ENCODE peak calls at places on chromosomes 13 and 19, in five cellular contexts. One of them, this sample, is unnamed.

GRCh38 chr13:86269511-86269910 is 470.3 kb upstream of the SLITRK6 start:
- DNase-seq in GM06990: no peak
- DNase-seq in PC-3: no peak
- DNase-seq in psoas muscle: no peak
- DNase-seq in dorsolateral prefrontal cortex: no peak
- DNase-seq in this sample: no peak

GRCh38 chr13:51494151-51494550 is 41.3 kb upstream of the INTS6 start:
- DNase-seq in GM06990: no peak
- DNase-seq in PC-3: no peak
- DNase-seq in psoas muscle: no peak
- DNase-seq in dorsolateral prefrontal cortex: no peak
- DNase-seq in this sample: no peak

GRCh38 chr19:52410276-52410675 is 12.6 kb downstream of the ZNF528 start:
- DNase-seq in GM06990: no peak
- DNase-seq in PC-3: no peak
- DNase-seq in psoas muscle: no peak
- DNase-seq in dorsolateral prefrontal cortex: no peak
- DNase-seq in this sample: no peak

GRCh38 chr19:45515081-45515624 is 7.9 kb downstream of the VASP start:
- DNase-seq in GM06990: peak
- DNase-seq in PC-3: no peak
- DNase-seq in psoas muscle: peak
- DNase-seq in dorsolateral prefrontal cortex: no peak
- DNase-seq in this sample: peak

GRCh38 chr13:75687145-75687763 is 51.1 kb downstream of the LMO7 start:
- DNase-seq in GM06990: no peak
- DNase-seq in PC-3: peak
- DNase-seq in psoas muscle: no peak
- DNase-seq in dorsolateral prefrontal cortex: no peak
- DNase-seq in this sample: no peak

GRCh38 chr19:7337380-7338194 is 11.2 kb upstream of the ARHGEF18 start:
- DNase-seq in GM06990: peak
- DNase-seq in PC-3: no peak
- DNase-seq in psoas muscle: no peak
- DNase-seq in dorsolateral prefrontal cortex: no peak
- DNase-seq in this sample: peak

GRCh38 chr19:55626350-55626749 is 2.0 kb upstream of the ZNF784 start:
- DNase-seq in GM06990: no peak
- DNase-seq in PC-3: no peak
- DNase-seq in psoas muscle: no peak
- DNase-seq in dorsolateral prefrontal cortex: no peak
- DNase-seq in this sample: peak

GRCh38 chr13:81874681-81875661 is 1534.0 kb upstream of the SPRY2 start:
- DNase-seq in GM06990: no peak
- DNase-seq in PC-3: peak
- DNase-seq in psoas muscle: no peak
- DNase-seq in dorsolateral prefrontal cortex: no peak
- DNase-seq in this sample: no peak

GRCh38 chr19:20269461-20269860 is 102.4 kb downstream of the ZNF486 start:
- DNase-seq in GM06990: no peak
- DNase-seq in PC-3: no peak
- DNase-seq in psoas muscle: no peak
- DNase-seq in dorsolateral prefrontal cortex: no peak
- DNase-seq in this sample: no peak

GRCh38 chr13:112603641-112604220 is 15.8 kb upstream of the TUBGCP3 start:
- DNase-seq in GM06990: no peak
- DNase-seq in PC-3: peak
- DNase-seq in psoas muscle: no peak
- DNase-seq in dorsolateral prefrontal cortex: no peak
- DNase-seq in this sample: no peak

GRCh38 chr19:12983561-12984142 is 11.6 kb upstream of the NFIX start:
- DNase-seq in GM06990: peak
- DNase-seq in PC-3: peak
- DNase-seq in psoas muscle: peak
- DNase-seq in dorsolateral prefrontal cortex: peak
- DNase-seq in this sample: peak

GRCh38 chr13:101059803-101060202 is 356.5 kb downstream of the NALCN start:
- DNase-seq in GM06990: no peak
- DNase-seq in PC-3: no peak
- DNase-seq in psoas muscle: no peak
- DNase-seq in dorsolateral prefrontal cortex: no peak
- DNase-seq in this sample: no peak

GRCh38 chr19:51366999-51367564 is 894 bp upstream of the ETFB start:
- DNase-seq in GM06990: no peak
- DNase-seq in PC-3: no peak
- DNase-seq in psoas muscle: no peak
- DNase-seq in dorsolateral prefrontal cortex: no peak
- DNase-seq in this sample: peak

GRCh38 chr19:34220472-34221063 is 33.8 kb upstream of the GARRE1 start:
- DNase-seq in GM06990: no peak
- DNase-seq in PC-3: peak
- DNase-seq in psoas muscle: no peak
- DNase-seq in dorsolateral prefrontal cortex: no peak
- DNase-seq in this sample: peak

GRCh38 chr13:32391101-32391620 is 36.8 kb downstream of the N4BP2L1 start:
- DNase-seq in GM06990: no peak
- DNase-seq in PC-3: no peak
- DNase-seq in psoas muscle: no peak
- DNase-seq in dorsolateral prefrontal cortex: no peak
- DNase-seq in this sample: no peak

GRCh38 chr19:46841458-46842083 is 9.1 kb downstream of the AP2S1 start:
- DNase-seq in GM06990: no peak
- DNase-seq in PC-3: peak
- DNase-seq in psoas muscle: peak
- DNase-seq in dorsolateral prefrontal cortex: peak
- DNase-seq in this sample: no peak

GRCh38 chr13:99464441-99464949 is 36.8 kb upstream of the TM9SF2 start:
- DNase-seq in GM06990: no peak
- DNase-seq in PC-3: no peak
- DNase-seq in psoas muscle: no peak
- DNase-seq in dorsolateral prefrontal cortex: no peak
- DNase-seq in this sample: peak

GRCh38 chr13:57825066-57825465 is 193.5 kb downstream of the PCDH17 start:
- DNase-seq in GM06990: no peak
- DNase-seq in PC-3: no peak
- DNase-seq in psoas muscle: no peak
- DNase-seq in dorsolateral prefrontal cortex: no peak
- DNase-seq in this sample: no peak

GRCh38 chr13:77714119-77714755 is 16.8 kb downstream of the SLAIN1 start:
- DNase-seq in GM06990: no peak
- DNase-seq in PC-3: no peak
- DNase-seq in psoas muscle: no peak
- DNase-seq in dorsolateral prefrontal cortex: no peak
- DNase-seq in this sample: peak

GRCh38 chr13:43776680-43777079 is 10.1 kb downstream of the ENOX1 start:
- DNase-seq in GM06990: no peak
- DNase-seq in PC-3: no peak
- DNase-seq in psoas muscle: no peak
- DNase-seq in dorsolateral prefrontal cortex: no peak
- DNase-seq in this sample: no peak

GRCh38 chr19:29384676-29385075 is 141.1 kb upstream of the VSTM2B start:
- DNase-seq in GM06990: no peak
- DNase-seq in PC-3: no peak
- DNase-seq in psoas muscle: no peak
- DNase-seq in dorsolateral prefrontal cortex: peak
- DNase-seq in this sample: no peak

GRCh38 chr13:61466280-61466679 is 50.6 kb upstream of the PCDH20 start:
- DNase-seq in GM06990: no peak
- DNase-seq in PC-3: peak
- DNase-seq in psoas muscle: no peak
- DNase-seq in dorsolateral prefrontal cortex: no peak
- DNase-seq in this sample: no peak

GRCh38 chr13:50529154-50529882 is 314.2 kb downstream of the DLEU7 start:
- DNase-seq in GM06990: peak
- DNase-seq in PC-3: peak
- DNase-seq in psoas muscle: peak
- DNase-seq in dorsolateral prefrontal cortex: peak
- DNase-seq in this sample: no peak

GRCh38 chr13:35502456-35502855 is 26.0 kb upstream of the MAB21L1 start:
- DNase-seq in GM06990: no peak
- DNase-seq in PC-3: no peak
- DNase-seq in psoas muscle: no peak
- DNase-seq in dorsolateral prefrontal cortex: no peak
- DNase-seq in this sample: no peak

GRCh38 chr13:50123862-50124535 is 108.8 kb downstream of the KCNRG start:
- DNase-seq in GM06990: no peak
- DNase-seq in PC-3: peak
- DNase-seq in psoas muscle: peak
- DNase-seq in dorsolateral prefrontal cortex: peak
- DNase-seq in this sample: peak

GRCh38 chr19:7742991-7743390 is 4.3 kb downstream of the CD209 start:
- DNase-seq in GM06990: no peak
- DNase-seq in PC-3: no peak
- DNase-seq in psoas muscle: no peak
- DNase-seq in dorsolateral prefrontal cortex: no peak
- DNase-seq in this sample: no peak

GRCh38 chr19:18966304-18966703 is 25.3 kb upstream of the HOMER3 start:
- DNase-seq in GM06990: no peak
- DNase-seq in PC-3: peak
- DNase-seq in psoas muscle: no peak
- DNase-seq in dorsolateral prefrontal cortex: no peak
- DNase-seq in this sample: no peak

GRCh38 chr19:18972301-18972831 is 31.3 kb upstream of the HOMER3 start:
- DNase-seq in GM06990: no peak
- DNase-seq in PC-3: no peak
- DNase-seq in psoas muscle: no peak
- DNase-seq in dorsolateral prefrontal cortex: no peak
- DNase-seq in this sample: no peak

GRCh38 chr19:18964121-18964520 is 23.1 kb upstream of the HOMER3 start:
- DNase-seq in GM06990: no peak
- DNase-seq in PC-3: no peak
- DNase-seq in psoas muscle: no peak
- DNase-seq in dorsolateral prefrontal cortex: no peak
- DNase-seq in this sample: no peak

GRCh38 chr19:18969953-18970659 is 29.1 kb upstream of the HOMER3 start:
- DNase-seq in GM06990: no peak
- DNase-seq in PC-3: no peak
- DNase-seq in psoas muscle: no peak
- DNase-seq in dorsolateral prefrontal cortex: no peak
- DNase-seq in this sample: no peak

GRCh38 chr19:18967358-18968146 is 26.5 kb upstream of the HOMER3 start:
- DNase-seq in GM06990: no peak
- DNase-seq in PC-3: peak
- DNase-seq in psoas muscle: peak
- DNase-seq in dorsolateral prefrontal cortex: peak
- DNase-seq in this sample: no peak
- H3K4me3 ChIP-seq in GM06990: no peak
- H3K4me3 ChIP-seq in PC-3: no peak
- H3K4me3 ChIP-seq in psoas muscle: no peak
- H3K4me3 ChIP-seq in dorsolateral prefrontal cortex: no peak
- H3K4me3 ChIP-seq in this sample: no peak

GRCh38 chr13:27372896-27373295 is 51.5 kb upstream of the GTF3A start:
- DNase-seq in GM06990: no peak
- DNase-seq in PC-3: no peak
- DNase-seq in psoas muscle: no peak
- DNase-seq in dorsolateral prefrontal cortex: no peak
- DNase-seq in this sample: no peak
- TF ChIP-seq CTCF in GM06990: no peak
- TF ChIP-seq CTCF in PC-3: no peak
- TF ChIP-seq CTCF in psoas muscle: no peak
- TF ChIP-seq CTCF in dorsolateral prefrontal cortex: no peak
- TF ChIP-seq CTCF in this sample: no peak

GRCh38 chr19:40684280-40684679 is 6.2 kb downstream of the NUMBL start:
- DNase-seq in GM06990: no peak
- DNase-seq in PC-3: no peak
- DNase-seq in psoas muscle: no peak
- DNase-seq in dorsolateral prefrontal cortex: no peak
- DNase-seq in this sample: no peak
- H3K4me3 ChIP-seq in GM06990: no peak
- H3K4me3 ChIP-seq in PC-3: no peak
- H3K4me3 ChIP-seq in psoas muscle: no peak
- H3K4me3 ChIP-seq in dorsolateral prefrontal cortex: no peak
- H3K4me3 ChIP-seq in this sample: no peak

GRCh38 chr19:1618157-1619093 is 13.2 kb upstream of the UQCR11 start:
- DNase-seq in GM06990: no peak
- DNase-seq in PC-3: peak
- DNase-seq in psoas muscle: no peak
- DNase-seq in dorsolateral prefrontal cortex: no peak
- DNase-seq in this sample: peak
- TF ChIP-seq CTCF in GM06990: peak
- TF ChIP-seq CTCF in PC-3: peak
- TF ChIP-seq CTCF in psoas muscle: peak
- TF ChIP-seq CTCF in dorsolateral prefrontal cortex: peak
- TF ChIP-seq CTCF in this sample: peak

GRCh38 chr13:92806215-92806614 is 420.4 kb upstream of the GPC6 start:
- DNase-seq in GM06990: no peak
- DNase-seq in PC-3: peak
- DNase-seq in psoas muscle: no peak
- DNase-seq in dorsolateral prefrontal cortex: no peak
- DNase-seq in this sample: peak

GRCh38 chr13:92807343-92807742 is 419.3 kb upstream of the GPC6 start:
- DNase-seq in GM06990: no peak
- DNase-seq in PC-3: no peak
- DNase-seq in psoas muscle: no peak
- DNase-seq in dorsolateral prefrontal cortex: no peak
- DNase-seq in this sample: no peak

GRCh38 chr13:92804346-92804745 is 422.3 kb upstream of the GPC6 start:
- DNase-seq in GM06990: no peak
- DNase-seq in PC-3: peak
- DNase-seq in psoas muscle: no peak
- DNase-seq in dorsolateral prefrontal cortex: no peak
- DNase-seq in this sample: no peak

GRCh38 chr13:92804926-92805325 is 421.7 kb upstream of the GPC6 start:
- DNase-seq in GM06990: no peak
- DNase-seq in PC-3: no peak
- DNase-seq in psoas muscle: no peak
- DNase-seq in dorsolateral prefrontal cortex: no peak
- DNase-seq in this sample: no peak

GRCh38 chr13:92805766-92806165 is 420.8 kb upstream of the GPC6 start:
- DNase-seq in GM06990: no peak
- DNase-seq in PC-3: no peak
- DNase-seq in psoas muscle: no peak
- DNase-seq in dorsolateral prefrontal cortex: no peak
- DNase-seq in this sample: no peak
- H3K4me3 ChIP-seq in GM06990: peak
- H3K4me3 ChIP-seq in PC-3: peak
- H3K4me3 ChIP-seq in psoas muscle: peak
- H3K4me3 ChIP-seq in dorsolateral prefrontal cortex: peak
- H3K4me3 ChIP-seq in this sample: peak

GRCh38 chr19:518292-519231 is 11.3 kb downstream of the TPGS1 start:
- DNase-seq in GM06990: peak
- DNase-seq in PC-3: no peak
- DNase-seq in psoas muscle: peak
- DNase-seq in dorsolateral prefrontal cortex: no peak
- DNase-seq in this sample: peak
- TF ChIP-seq CTCF in GM06990: peak
- TF ChIP-seq CTCF in PC-3: no peak
- TF ChIP-seq CTCF in psoas muscle: no peak
- TF ChIP-seq CTCF in dorsolateral prefrontal cortex: no peak
- TF ChIP-seq CTCF in this sample: no peak

GRCh38 chr19:10339977-10340376 is 553 bp upstream of the ICAM3 start:
- DNase-seq in GM06990: no peak
- DNase-seq in PC-3: no peak
- DNase-seq in psoas muscle: no peak
- DNase-seq in dorsolateral prefrontal cortex: no peak
- DNase-seq in this sample: no peak
- H3K4me3 ChIP-seq in GM06990: peak
- H3K4me3 ChIP-seq in PC-3: no peak
- H3K4me3 ChIP-seq in psoas muscle: no peak
- H3K4me3 ChIP-seq in dorsolateral prefrontal cortex: no peak
- H3K4me3 ChIP-seq in this sample: peak